ENCODE peak calls at places on chromosomes 12 and 14, in seven cellular contexts. V is uterus, W is GM23248, I is suprapubic skin, R is breast epithelium, Z is psoas muscle, K is aorta. X is an unnamed sample. For H3K4me1, the result is how much of the 10 kb centered on the place peaks cover.

GRCh38 chr12:52581066-52581465 is 7.4 kb upstream of the KRT74 start:
- DNase-seq in K (no peak), W (no peak), V (no peak), I (no peak), Z (no peak), R (no peak), X (no peak)

GRCh38 chr14:101501858-101502615 is 59.3 kb upstream of the DIO3 start:
- DNase-seq in R (peak), V (peak), Z (no peak), W (no peak), I (peak), K (peak), X (peak)

GRCh38 chr12:10170199-10170598 is 1.7 kb downstream of the OLR1 start:
- DNase-seq in V (no peak), K (no peak), R (no peak), I (no peak), W (peak), Z (no peak), X (no peak)

GRCh38 chr12:88298761-88299242 is 156.7 kb downstream of the TMTC3 start:
- DNase-seq in Z (no peak), W (peak), V (no peak), R (no peak), K (no peak), I (no peak), X (no peak)

GRCh38 chr12:51873251-51873994 is 14.5 kb upstream of the ANKRD33 start:
- DNase-seq in K (peak), W (no peak), Z (no peak), R (no peak), V (no peak), I (peak), X (no peak)

GRCh38 chr14:21275261-21275858 is 4.5 kb upstream of the RPGRIP1 start:
- DNase-seq in R (no peak), Z (no peak), W (no peak), I (no peak), K (no peak), V (no peak), X (no peak)

GRCh38 chr12:100672075-100672592 is 98.7 kb downstream of the GAS2L3 start:
- DNase-seq in I (no peak), Z (no peak), V (no peak), R (no peak), W (peak), K (no peak), X (no peak)

GRCh38 chr12:131862994-131863710 is 31.3 kb upstream of the ULK1 start:
- DNase-seq in W (peak), R (no peak), Z (no peak), I (peak), V (no peak), K (no peak), X (no peak)

GRCh38 chr14:54226103-54226502 is 170.7 kb upstream of the CDKN3 start:
- DNase-seq in I (no peak), K (no peak), V (no peak), R (no peak), Z (no peak), W (peak), X (no peak)

GRCh38 chr12:64968989-64969819 is 144.8 kb downstream of the TBC1D30 start:
- DNase-seq in V (no peak), W (peak), I (no peak), R (no peak), K (no peak), Z (no peak), X (no peak)

GRCh38 chr12:65756956-65757511 is 67.2 kb upstream of the HMGA2 start:
- DNase-seq in I (no peak), W (peak), V (no peak), K (no peak), R (no peak), Z (no peak), X (no peak)

GRCh38 chr12:27521066-27521465 is 2.9 kb upstream of the PPFIBP1 start:
- DNase-seq in W (peak), Z (no peak), K (no peak), V (peak), I (no peak), R (no peak), X (peak)

DNA sequence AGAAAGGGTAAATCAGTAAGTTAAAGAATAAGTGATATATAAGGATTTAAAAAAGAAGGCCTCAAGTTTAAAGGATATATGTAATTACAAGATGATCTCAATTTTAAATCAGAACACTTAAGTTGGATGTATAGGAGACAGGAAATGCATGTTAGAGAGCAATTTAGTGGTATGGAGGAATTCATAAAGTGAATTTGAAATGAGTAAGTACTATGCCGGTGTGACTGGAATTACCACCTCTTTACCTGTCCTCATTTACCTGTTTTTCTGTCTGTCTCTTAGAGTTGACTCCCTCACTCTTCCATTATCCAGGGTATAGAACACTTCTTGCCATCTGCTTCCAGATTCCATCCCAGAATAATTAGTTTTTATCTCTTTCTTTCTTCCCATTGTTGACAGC is 73.5 kb downstream of the PLEKHA5 start:
- DNase-seq in Z (no peak), R (no peak), I (no peak), V (no peak), K (no peak), W (no peak), X (no peak)
- H3K4me1 ChIP-seq in Z (under half), R (under half), I (under half), V (under half), K (under half), W (under half), X (under half)

GRCh38 chr14:91078095-91078737 is 17.8 kb upstream of the RPS6KA5 start:
- DNase-seq in K (no peak), I (no peak), R (no peak), Z (no peak), V (no peak), W (no peak), X (no peak)
- H3K4me3 ChIP-seq in K (no peak), I (no peak), R (no peak), Z (no peak), V (no peak), W (no peak), X (no peak)

GRCh38 chr14:55323910-55324309 is 52.7 kb downstream of the FBXO34 start:
- DNase-seq in V (no peak), R (no peak), I (no peak), W (no peak), K (no peak), Z (no peak), X (no peak)
- H3K4me1 ChIP-seq in V (under half), R (under half), I (under half), W (under half), K (under half), Z (under half), X (under half)

DNA sequence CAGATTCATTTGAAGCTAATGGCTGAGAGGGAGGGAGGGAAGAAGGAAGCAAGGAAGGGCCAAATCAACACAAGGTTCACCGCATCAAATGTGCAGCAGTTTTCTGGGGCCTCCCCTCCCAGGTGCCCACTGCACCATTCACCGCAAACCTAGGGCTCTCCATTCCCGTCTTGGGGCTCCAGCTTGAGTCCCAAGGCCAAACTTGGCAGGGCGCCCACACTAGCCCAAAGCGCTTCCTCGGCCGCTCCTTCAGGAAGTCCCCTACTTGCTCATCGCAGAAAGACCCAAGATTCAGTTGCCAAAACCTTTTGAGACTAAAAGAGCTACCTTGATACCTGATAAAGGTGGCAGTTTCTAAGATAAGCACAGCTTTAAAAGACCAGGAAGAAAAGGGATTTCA is 140.5 kb upstream of the FKBP4 start:
- DNase-seq in I (no peak), V (no peak), W (no peak), K (peak), Z (no peak), R (no peak), X (no peak)
- H3K4me3 ChIP-seq in I (no peak), V (no peak), W (no peak), K (no peak), Z (no peak), R (no peak), X (no peak)

GRCh38 chr14:28436821-28437220 is 329.8 kb upstream of the FOXG1 start:
- DNase-seq in V (no peak), Z (no peak), W (no peak), R (no peak), K (no peak), I (no peak), X (no peak)
- H3K4me1 ChIP-seq in V (under half), Z (under half), W (under half), R (under half), K (under half), I (under half), X (under half)

GRCh38 chr14:94469261-94469660 is 6.7 kb downstream of the SERPINA9 start:
- DNase-seq in V (no peak), K (no peak), I (peak), Z (no peak), W (no peak), R (no peak), X (no peak)
- H3K4me3 ChIP-seq in V (no peak), K (no peak), I (no peak), Z (no peak), W (no peak), R (no peak), X (no peak)